ENCODE peak calls at places on chromosomes 16 and 17, in four cellular contexts. One of them, this sample, is unnamed. For H3K36me3 and H3K4me1, the result is how much of the 10 kb centered on the place peaks cover.

GRCh38 chr17:66542183-66542966 is 240.0 kb downstream of the PRKCA start:
- DNase-seq in heart right ventricle: no peak
- DNase-seq in upper lobe of right lung: no peak
- DNase-seq in sigmoid colon: no peak
- DNase-seq in this sample: no peak

GRCh38 chr16:81530296-81530721 is 85.7 kb downstream of the CMIP start:
- DNase-seq in heart right ventricle: no peak
- DNase-seq in upper lobe of right lung: peak
- DNase-seq in sigmoid colon: no peak
- DNase-seq in this sample: no peak

GRCh38 chr16:30744146-30744545 is 4.1 kb upstream of the PHKG2 start:
- DNase-seq in heart right ventricle: no peak
- DNase-seq in upper lobe of right lung: no peak
- DNase-seq in sigmoid colon: peak
- DNase-seq in this sample: peak

GRCh38 chr16:55567382-55567781 is 898 bp downstream of the CAPNS2 start:
- DNase-seq in heart right ventricle: no peak
- DNase-seq in upper lobe of right lung: no peak
- DNase-seq in sigmoid colon: no peak
- DNase-seq in this sample: no peak

GRCh38 chr16:71540-72341 is 690 bp downstream of the RHBDF1 start:
- DNase-seq in heart right ventricle: peak
- DNase-seq in upper lobe of right lung: peak
- DNase-seq in sigmoid colon: peak
- DNase-seq in this sample: peak

GRCh38 chr17:6366144-6366755 is 68.7 kb downstream of the AIPL1 start:
- DNase-seq in heart right ventricle: no peak
- DNase-seq in upper lobe of right lung: no peak
- DNase-seq in sigmoid colon: no peak
- DNase-seq in this sample: peak

GRCh38 chr17:38554430-38555350 is 51.1 kb downstream of the SRCIN1 start:
- DNase-seq in heart right ventricle: no peak
- DNase-seq in upper lobe of right lung: no peak
- DNase-seq in sigmoid colon: no peak
- DNase-seq in this sample: no peak

GRCh38 chr16:54862529-54862928 is 68.1 kb upstream of the IRX5 start:
- DNase-seq in heart right ventricle: no peak
- DNase-seq in upper lobe of right lung: no peak
- DNase-seq in sigmoid colon: no peak
- DNase-seq in this sample: no peak

GRCh38 chr17:1275962-1276736 is 3.3 kb upstream of the TRARG1 start:
- DNase-seq in heart right ventricle: peak
- DNase-seq in upper lobe of right lung: peak
- DNase-seq in sigmoid colon: peak
- DNase-seq in this sample: peak

GRCh38 chr17:1029196-1029911 is 32.4 kb downstream of the TIMM22 start:
- DNase-seq in heart right ventricle: no peak
- DNase-seq in upper lobe of right lung: no peak
- DNase-seq in sigmoid colon: peak
- DNase-seq in this sample: peak

GRCh38 chr17:68782829-68783228 is 172.4 kb downstream of the ABCA8 start:
- DNase-seq in heart right ventricle: no peak
- DNase-seq in upper lobe of right lung: no peak
- DNase-seq in sigmoid colon: no peak
- DNase-seq in this sample: no peak

GRCh38 chr16:19876501-19877059 is 8.1 kb downstream of the GPRC5B start:
- DNase-seq in heart right ventricle: no peak
- DNase-seq in upper lobe of right lung: no peak
- DNase-seq in sigmoid colon: no peak
- DNase-seq in this sample: peak

GRCh38 chr16:2968368-2968737 is 795 bp upstream of the PAQR4 start:
- DNase-seq in heart right ventricle: no peak
- DNase-seq in upper lobe of right lung: no peak
- DNase-seq in sigmoid colon: no peak
- DNase-seq in this sample: no peak

GRCh38 chr16:29743827-29744531 is 1.8 kb downstream of the C16orf54 start:
- DNase-seq in heart right ventricle: no peak
- DNase-seq in upper lobe of right lung: no peak
- DNase-seq in sigmoid colon: no peak
- DNase-seq in this sample: no peak

GRCh38 chr17:6420173-6420641 is 14.7 kb downstream of the AIPL1 start:
- DNase-seq in heart right ventricle: no peak
- DNase-seq in upper lobe of right lung: peak
- DNase-seq in sigmoid colon: no peak
- DNase-seq in this sample: peak

GRCh38 chr16:67456383-67457140 is 24.4 kb downstream of the ATP6V0D1 start:
- DNase-seq in heart right ventricle: peak
- DNase-seq in upper lobe of right lung: no peak
- DNase-seq in sigmoid colon: peak
- DNase-seq in this sample: peak

GRCh38 chr16:49855822-49856740 is at the start of gene ZNF423:
- DNase-seq in heart right ventricle: peak
- DNase-seq in upper lobe of right lung: no peak
- DNase-seq in sigmoid colon: no peak
- DNase-seq in this sample: no peak

GRCh38 chr17:57044976-57045867 is 39.8 kb upstream of the AKAP1 start:
- DNase-seq in heart right ventricle: no peak
- DNase-seq in upper lobe of right lung: peak
- DNase-seq in sigmoid colon: no peak
- DNase-seq in this sample: no peak

GRCh38 chr16:30085820-30086219 is 5.9 kb downstream of the TBX6 start:
- DNase-seq in heart right ventricle: no peak
- DNase-seq in upper lobe of right lung: no peak
- DNase-seq in sigmoid colon: no peak
- DNase-seq in this sample: no peak

GRCh38 chr16:4240624-4241023 is 1.3 kb downstream of the SRL start:
- DNase-seq in heart right ventricle: peak
- DNase-seq in upper lobe of right lung: no peak
- DNase-seq in sigmoid colon: no peak
- DNase-seq in this sample: no peak

GRCh38 chr17:81184596-81184995 is 18.6 kb upstream of the AATK start:
- DNase-seq in heart right ventricle: no peak
- DNase-seq in upper lobe of right lung: no peak
- DNase-seq in sigmoid colon: no peak
- DNase-seq in this sample: no peak

GRCh38 chr17:82696259-82696658 is 2.2 kb downstream of the RAB40B start:
- DNase-seq in heart right ventricle: no peak
- DNase-seq in upper lobe of right lung: no peak
- DNase-seq in sigmoid colon: no peak
- DNase-seq in this sample: no peak

GRCh38 chr17:34378664-34379101 is 15.7 kb upstream of the CCL1 start:
- DNase-seq in heart right ventricle: no peak
- DNase-seq in upper lobe of right lung: no peak
- DNase-seq in sigmoid colon: no peak
- DNase-seq in this sample: no peak

GRCh38 chr17:12107905-12108304 is 87.2 kb downstream of the MAP2K4 start:
- DNase-seq in heart right ventricle: no peak
- DNase-seq in upper lobe of right lung: no peak
- DNase-seq in sigmoid colon: no peak
- DNase-seq in this sample: no peak

GRCh38 chr16:13543850-13544249 is 376.1 kb upstream of the ERCC4 start:
- DNase-seq in heart right ventricle: no peak
- DNase-seq in upper lobe of right lung: no peak
- DNase-seq in sigmoid colon: no peak
- DNase-seq in this sample: no peak

GRCh38 chr17:41625602-41626001 is 1.2 kb upstream of the KRT17 start:
- DNase-seq in heart right ventricle: peak
- DNase-seq in upper lobe of right lung: peak
- DNase-seq in sigmoid colon: peak
- DNase-seq in this sample: no peak

GRCh38 chr17:19317359-19318095 is 45.0 kb downstream of the B9D1 start:
- DNase-seq in heart right ventricle: peak
- DNase-seq in upper lobe of right lung: peak
- DNase-seq in sigmoid colon: peak
- DNase-seq in this sample: peak

GRCh38 chr16:80691111-80691761 is 113.2 kb downstream of the CDYL2 start:
- DNase-seq in heart right ventricle: no peak
- DNase-seq in upper lobe of right lung: no peak
- DNase-seq in sigmoid colon: no peak
- DNase-seq in this sample: no peak

DNA sequence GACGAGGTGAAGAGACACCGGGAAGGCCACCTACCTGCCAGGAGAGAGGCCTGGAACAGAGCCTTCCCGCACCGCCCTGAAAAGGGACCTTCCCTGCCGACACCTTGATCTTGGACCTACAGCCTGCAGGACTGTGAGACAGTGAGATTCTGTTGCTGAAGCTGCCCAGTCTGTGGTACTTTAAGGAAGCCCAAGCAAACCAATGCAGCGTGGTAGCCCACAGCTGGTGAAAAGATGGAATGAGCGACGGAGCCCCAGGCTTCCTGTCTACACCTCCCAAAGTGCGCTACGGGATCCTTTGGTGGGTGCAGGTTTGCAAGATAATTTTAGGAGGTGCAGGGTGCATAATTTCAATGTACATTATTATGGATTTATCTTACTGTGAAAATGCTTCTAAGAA is 33.9 kb downstream of the TNFRSF13B start:
- DNase-seq in heart right ventricle: no peak
- DNase-seq in upper lobe of right lung: no peak
- DNase-seq in sigmoid colon: no peak
- DNase-seq in this sample: peak
- H3K36me3 ChIP-seq in heart right ventricle: under half
- H3K36me3 ChIP-seq in upper lobe of right lung: under half
- H3K36me3 ChIP-seq in sigmoid colon: under half
- H3K36me3 ChIP-seq in this sample: under half

GRCh38 chr17:77148109-77148958 is 7.6 kb downstream of the SEC14L1 start:
- DNase-seq in heart right ventricle: no peak
- DNase-seq in upper lobe of right lung: peak
- DNase-seq in sigmoid colon: no peak
- DNase-seq in this sample: no peak

GRCh38 chr17:77145209-77145608 is 4.4 kb downstream of the SEC14L1 start:
- DNase-seq in heart right ventricle: no peak
- DNase-seq in upper lobe of right lung: no peak
- DNase-seq in sigmoid colon: no peak
- DNase-seq in this sample: no peak

GRCh38 chr17:77147357-77147801 is 6.6 kb downstream of the SEC14L1 start:
- DNase-seq in heart right ventricle: no peak
- DNase-seq in upper lobe of right lung: peak
- DNase-seq in sigmoid colon: no peak
- DNase-seq in this sample: no peak

GRCh38 chr17:77145635-77146632 is 5.2 kb downstream of the SEC14L1 start:
- DNase-seq in heart right ventricle: peak
- DNase-seq in upper lobe of right lung: peak
- DNase-seq in sigmoid colon: peak
- DNase-seq in this sample: peak

GRCh38 chr17:77146882-77147281 is 6.1 kb downstream of the SEC14L1 start:
- DNase-seq in heart right ventricle: peak
- DNase-seq in upper lobe of right lung: peak
- DNase-seq in sigmoid colon: no peak
- DNase-seq in this sample: peak
- H3K4me1 ChIP-seq in heart right ventricle: under half
- H3K4me1 ChIP-seq in upper lobe of right lung: half or more
- H3K4me1 ChIP-seq in sigmoid colon: under half
- H3K4me1 ChIP-seq in this sample: half or more

GRCh38 chr16:85227262-85227923 is 115.1 kb upstream of the CIBAR2 start:
- DNase-seq in heart right ventricle: no peak
- DNase-seq in upper lobe of right lung: no peak
- DNase-seq in sigmoid colon: peak
- DNase-seq in this sample: no peak

GRCh38 chr16:85229869-85230416 is 117.7 kb upstream of the CIBAR2 start:
- DNase-seq in heart right ventricle: no peak
- DNase-seq in upper lobe of right lung: no peak
- DNase-seq in sigmoid colon: no peak
- DNase-seq in this sample: no peak

GRCh38 chr16:85228463-85228862 is 116.2 kb upstream of the CIBAR2 start:
- DNase-seq in heart right ventricle: no peak
- DNase-seq in upper lobe of right lung: no peak
- DNase-seq in sigmoid colon: peak
- DNase-seq in this sample: no peak

GRCh38 chr16:85228970-85229430 is 116.7 kb upstream of the CIBAR2 start:
- DNase-seq in heart right ventricle: no peak
- DNase-seq in upper lobe of right lung: no peak
- DNase-seq in sigmoid colon: peak
- DNase-seq in this sample: no peak

DNA sequence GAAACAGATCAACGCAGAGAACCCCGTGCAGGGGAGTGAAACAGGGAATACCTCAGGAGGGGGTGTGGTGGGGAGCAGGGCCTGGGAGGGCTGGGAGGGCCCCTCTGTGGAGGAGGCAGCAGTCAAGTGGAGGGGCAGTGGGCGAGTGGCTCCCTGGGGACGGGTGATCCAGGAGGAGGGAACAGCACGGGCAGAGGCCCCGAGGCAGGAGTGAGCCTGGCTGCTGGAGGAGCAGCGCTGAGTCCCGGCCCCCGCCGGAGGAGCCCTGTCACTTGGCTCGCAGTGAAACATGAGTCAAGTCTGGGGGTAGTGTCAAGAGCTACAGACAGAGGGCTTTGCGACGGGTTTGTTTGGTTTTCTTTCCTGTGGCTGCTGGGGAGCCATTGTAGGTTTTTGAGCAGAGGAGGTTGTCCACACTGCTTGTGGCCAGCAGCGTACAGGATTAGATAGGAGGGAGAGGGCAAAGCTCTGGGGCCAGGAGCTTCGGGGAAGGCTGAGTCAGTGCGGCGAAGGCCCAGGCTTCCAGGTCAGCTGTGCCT is 115.7 kb upstream of the CIBAR2 start:
- DNase-seq in heart right ventricle: no peak
- DNase-seq in upper lobe of right lung: no peak
- DNase-seq in sigmoid colon: peak
- DNase-seq in this sample: no peak
- H3K27ac ChIP-seq in heart right ventricle: no peak
- H3K27ac ChIP-seq in upper lobe of right lung: no peak
- H3K27ac ChIP-seq in sigmoid colon: no peak
- H3K27ac ChIP-seq in this sample: no peak

GRCh38 chr17:50072130-50072529 is 16.2 kb downstream of the ITGA3 start:
- DNase-seq in heart right ventricle: no peak
- DNase-seq in upper lobe of right lung: no peak
- DNase-seq in sigmoid colon: no peak
- DNase-seq in this sample: no peak
- H3K36me3 ChIP-seq in heart right ventricle: half or more
- H3K36me3 ChIP-seq in upper lobe of right lung: half or more
- H3K36me3 ChIP-seq in sigmoid colon: half or more
- H3K36me3 ChIP-seq in this sample: under half

GRCh38 chr16:12168054-12169018 is 191.8 kb downstream of the SNX29 start:
- DNase-seq in heart right ventricle: no peak
- DNase-seq in upper lobe of right lung: no peak
- DNase-seq in sigmoid colon: no peak
- DNase-seq in this sample: no peak
- H3K4me1 ChIP-seq in heart right ventricle: under half
- H3K4me1 ChIP-seq in upper lobe of right lung: under half
- H3K4me1 ChIP-seq in sigmoid colon: under half
- H3K4me1 ChIP-seq in this sample: under half

DNA sequence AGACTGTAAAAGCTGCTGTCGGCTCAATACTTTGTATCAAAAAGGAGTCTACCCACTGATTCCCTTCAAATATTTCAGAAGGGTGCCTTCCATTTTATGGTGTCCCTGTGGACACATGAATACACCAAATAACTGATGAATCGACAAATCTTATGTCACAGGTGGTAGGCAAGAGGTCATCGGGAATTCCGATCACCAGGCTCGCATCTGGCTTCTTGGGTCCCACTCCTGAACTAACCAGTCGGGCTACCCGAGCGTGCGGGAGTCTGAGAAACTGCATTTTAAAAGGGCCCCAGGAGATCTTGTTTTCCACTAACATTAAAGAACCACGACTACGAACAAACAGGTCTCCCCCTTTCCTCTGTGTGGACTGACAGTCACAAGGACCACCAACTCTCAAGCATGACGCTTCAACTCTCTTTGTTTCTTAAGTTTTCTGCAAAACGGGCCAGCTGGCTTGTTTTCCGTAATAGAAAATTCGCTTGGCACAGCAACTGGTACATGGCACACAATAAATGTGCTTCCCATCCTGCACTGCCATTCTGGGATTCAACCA is 871 bp downstream of the PSME3IP1 start:
- DNase-seq in heart right ventricle: no peak
- DNase-seq in upper lobe of right lung: no peak
- DNase-seq in sigmoid colon: no peak
- DNase-seq in this sample: no peak
- H3K27ac ChIP-seq in heart right ventricle: peak
- H3K27ac ChIP-seq in upper lobe of right lung: peak
- H3K27ac ChIP-seq in sigmoid colon: peak
- H3K27ac ChIP-seq in this sample: peak